ENCODE peak calls at places on chromosomes 3 and 15, in seven cellular contexts. N is activated naive CD4-positive, alpha-beta T cell; T is glutamatergic neuron; W is Right ventricle myocardium superior; H is activated CD4-positive, alpha-beta T cell treated with anti-CD3 and anti-CD28 coated beads for 4 hours; Y is adrenal gland; Z is kidney tubule cell. X is an unnamed sample.

GRCh38 chr3:62795978-62796635 is 79.1 kb downstream of the CADPS start:
- DNase-seq in N (no peak), T (no peak), W (no peak), H (no peak), Y (no peak), Z (no peak), X (no peak)

GRCh38 chr3:45940004-45940780 is 3.1 kb upstream of the CXCR6 start:
- DNase-seq in N (no peak), T (no peak), W (no peak), H (no peak), Y (no peak), Z (no peak), X (no peak)

GRCh38 chr15:90562669-90563068 is 32.9 kb downstream of the CRTC3 start:
- DNase-seq in N (no peak), T (no peak), W (no peak), H (no peak), Y (no peak), Z (no peak), X (no peak)

GRCh38 chr3:13515786-13516783 is 32.8 kb upstream of the FBLN2 start:
- DNase-seq in N (no peak), T (no peak), W (peak), H (no peak), Y (no peak), Z (no peak), X (no peak)

GRCh38 chr3:14216257-14217048 is 37.8 kb downstream of the LSM3 start:
- DNase-seq in N (no peak), T (peak), W (peak), H (peak), Y (peak), Z (peak), X (no peak)

GRCh38 chr3:36932979-36933378 is 11.9 kb downstream of the TRANK1 start:
- DNase-seq in N (no peak), T (no peak), W (no peak), H (no peak), Y (no peak), Z (no peak), X (no peak)

GRCh38 chr3:127036209-127037020 is 53.5 kb downstream of the PLXNA1 start:
- DNase-seq in N (no peak), T (peak), W (peak), H (no peak), Y (no peak), Z (no peak), X (peak)

GRCh38 chr3:114553949-114554593 is 260.2 kb downstream of the TIGIT start:
- DNase-seq in N (no peak), T (no peak), W (no peak), H (no peak), Y (no peak), Z (peak), X (no peak)

GRCh38 chr15:62050118-62050517 is 10.1 kb downstream of the VPS13C start:
- DNase-seq in N (no peak), T (no peak), W (no peak), H (no peak), Y (no peak), Z (no peak), X (no peak)

GRCh38 chr3:39791603-39792002 is 17.8 kb upstream of the MYRIP start:
- DNase-seq in N (no peak), T (no peak), W (no peak), H (no peak), Y (no peak), Z (no peak), X (no peak)

GRCh38 chr15:80694624-80695098 is 449 bp upstream of the ABHD17C start:
- DNase-seq in N (no peak), T (peak), W (no peak), H (peak), Y (peak), Z (peak), X (peak)

GRCh38 chr15:56736308-56736707 is 3.0 kb upstream of the ZNF280D start:
- DNase-seq in N (no peak), T (no peak), W (no peak), H (no peak), Y (peak), Z (peak), X (peak)

GRCh38 chr3:42655980-42656679 is 2.6 kb downstream of the ZBTB47 start:
- DNase-seq in N (no peak), T (no peak), W (peak), H (no peak), Y (peak), Z (no peak), X (peak)

GRCh38 chr15:94494732-94495131 is 263.4 kb downstream of the MCTP2 start:
- DNase-seq in N (no peak), T (no peak), W (no peak), H (no peak), Y (no peak), Z (no peak), X (no peak)

GRCh38 chr15:85615930-85616329 is 178.8 kb downstream of the KLHL25 start:
- DNase-seq in N (no peak), T (no peak), W (no peak), H (peak), Y (no peak), Z (peak), X (no peak)

GRCh38 chr3:186107148-186108105 is 1.5 kb downstream of the ETV5 start:
- DNase-seq in N (no peak), T (peak), W (peak), H (peak), Y (peak), Z (peak), X (peak)

GRCh38 chr3:17505856-17506255 is 236.6 kb downstream of the TBC1D5 start:
- DNase-seq in N (no peak), T (no peak), W (no peak), H (no peak), Y (no peak), Z (peak), X (no peak)

GRCh38 chr15:99267957-99268356 is 16.7 kb downstream of the LRRC28 start:
- DNase-seq in N (no peak), T (no peak), W (no peak), H (no peak), Y (no peak), Z (no peak), X (no peak)

GRCh38 chr3:138127636-138128365 is 4.4 kb downstream of the A4GNT start:
- DNase-seq in N (no peak), T (no peak), W (no peak), H (no peak), Y (no peak), Z (no peak), X (no peak)

GRCh38 chr3:45026957-45027356 is 854 bp downstream of the CLEC3B start:
- DNase-seq in N (no peak), T (peak), W (peak), H (no peak), Y (no peak), Z (peak), X (no peak)

GRCh38 chr3:147934316-147935188 is 525.4 kb downstream of the ZIC1 start:
- DNase-seq in N (no peak), T (no peak), W (no peak), H (no peak), Y (no peak), Z (no peak), X (no peak)

GRCh38 chr15:64010719-64011118 is 35.6 kb downstream of the DAPK2 start:
- DNase-seq in N (no peak), T (no peak), W (peak), H (peak), Y (no peak), Z (peak), X (peak)

X was measured in Caki2.